ENCODE peak calls at places on chromosomes 5 and 9, in eight cellular contexts. One of them, this sample, is unnamed.

GRCh38 chr5:88388476-88389170 is 120.0 kb upstream of the TMEM161B start:
- DNase-seq in fibroblast of mammary gland: no peak
- DNase-seq in uterus: no peak
- DNase-seq in prostate gland: no peak
- DNase-seq in coronary artery: no peak
- DNase-seq in GM20000: no peak
- DNase-seq in thoracic aorta: no peak
- DNase-seq in progenitor cell of endocrine pancreas: no peak
- DNase-seq in this sample: no peak

GRCh38 chr5:44364097-44364496 is 25.1 kb downstream of the FGF10 start:
- DNase-seq in fibroblast of mammary gland: no peak
- DNase-seq in uterus: no peak
- DNase-seq in prostate gland: no peak
- DNase-seq in coronary artery: no peak
- DNase-seq in GM20000: no peak
- DNase-seq in thoracic aorta: no peak
- DNase-seq in progenitor cell of endocrine pancreas: no peak
- DNase-seq in this sample: no peak

GRCh38 chr9:35771524-35771923 is 17.4 kb upstream of the MSMP start:
- DNase-seq in fibroblast of mammary gland: no peak
- DNase-seq in uterus: no peak
- DNase-seq in prostate gland: peak
- DNase-seq in coronary artery: no peak
- DNase-seq in GM20000: no peak
- DNase-seq in thoracic aorta: no peak
- DNase-seq in progenitor cell of endocrine pancreas: no peak
- DNase-seq in this sample: no peak

GRCh38 chr5:82168294-82168693 is 109.9 kb downstream of the RPS23 start:
- DNase-seq in fibroblast of mammary gland: peak
- DNase-seq in uterus: no peak
- DNase-seq in prostate gland: no peak
- DNase-seq in coronary artery: no peak
- DNase-seq in GM20000: no peak
- DNase-seq in thoracic aorta: no peak
- DNase-seq in progenitor cell of endocrine pancreas: no peak
- DNase-seq in this sample: no peak

GRCh38 chr5:179130101-179130681 is 70.0 kb downstream of the ZNF354C start:
- DNase-seq in fibroblast of mammary gland: no peak
- DNase-seq in uterus: no peak
- DNase-seq in prostate gland: no peak
- DNase-seq in coronary artery: no peak
- DNase-seq in GM20000: no peak
- DNase-seq in thoracic aorta: no peak
- DNase-seq in progenitor cell of endocrine pancreas: no peak
- DNase-seq in this sample: no peak

GRCh38 chr9:101212661-101213060 is 172.1 kb downstream of the BAAT start:
- DNase-seq in fibroblast of mammary gland: no peak
- DNase-seq in uterus: no peak
- DNase-seq in prostate gland: no peak
- DNase-seq in coronary artery: no peak
- DNase-seq in GM20000: no peak
- DNase-seq in thoracic aorta: no peak
- DNase-seq in progenitor cell of endocrine pancreas: no peak
- DNase-seq in this sample: no peak

GRCh38 chr5:39775458-39776365 is 350.9 kb upstream of the DAB2 start:
- DNase-seq in fibroblast of mammary gland: peak
- DNase-seq in uterus: no peak
- DNase-seq in prostate gland: no peak
- DNase-seq in coronary artery: no peak
- DNase-seq in GM20000: no peak
- DNase-seq in thoracic aorta: no peak
- DNase-seq in progenitor cell of endocrine pancreas: no peak
- DNase-seq in this sample: no peak

GRCh38 chr5:66958984-66959641 is 237.5 kb downstream of the CD180 start:
- DNase-seq in fibroblast of mammary gland: peak
- DNase-seq in uterus: peak
- DNase-seq in prostate gland: no peak
- DNase-seq in coronary artery: no peak
- DNase-seq in GM20000: no peak
- DNase-seq in thoracic aorta: no peak
- DNase-seq in progenitor cell of endocrine pancreas: no peak
- DNase-seq in this sample: peak

GRCh38 chr5:169081008-169081724 is 219.8 kb downstream of the SLIT3 start:
- DNase-seq in fibroblast of mammary gland: no peak
- DNase-seq in uterus: no peak
- DNase-seq in prostate gland: no peak
- DNase-seq in coronary artery: no peak
- DNase-seq in GM20000: no peak
- DNase-seq in thoracic aorta: no peak
- DNase-seq in progenitor cell of endocrine pancreas: no peak
- DNase-seq in this sample: no peak

GRCh38 chr9:1673300-1673699 is 341.8 kb upstream of the SMARCA2 start:
- DNase-seq in fibroblast of mammary gland: no peak
- DNase-seq in uterus: no peak
- DNase-seq in prostate gland: no peak
- DNase-seq in coronary artery: no peak
- DNase-seq in GM20000: no peak
- DNase-seq in thoracic aorta: no peak
- DNase-seq in progenitor cell of endocrine pancreas: no peak
- DNase-seq in this sample: no peak

GRCh38 chr5:14685757-14686156 is 21.2 kb downstream of the OTULIN start:
- DNase-seq in fibroblast of mammary gland: peak
- DNase-seq in uterus: no peak
- DNase-seq in prostate gland: peak
- DNase-seq in coronary artery: no peak
- DNase-seq in GM20000: peak
- DNase-seq in thoracic aorta: no peak
- DNase-seq in progenitor cell of endocrine pancreas: no peak
- DNase-seq in this sample: peak

GRCh38 chr5:36624277-36624676 is 17.9 kb downstream of the SLC1A3 start:
- DNase-seq in fibroblast of mammary gland: no peak
- DNase-seq in uterus: no peak
- DNase-seq in prostate gland: no peak
- DNase-seq in coronary artery: no peak
- DNase-seq in GM20000: no peak
- DNase-seq in thoracic aorta: no peak
- DNase-seq in progenitor cell of endocrine pancreas: no peak
- DNase-seq in this sample: no peak

DNA sequence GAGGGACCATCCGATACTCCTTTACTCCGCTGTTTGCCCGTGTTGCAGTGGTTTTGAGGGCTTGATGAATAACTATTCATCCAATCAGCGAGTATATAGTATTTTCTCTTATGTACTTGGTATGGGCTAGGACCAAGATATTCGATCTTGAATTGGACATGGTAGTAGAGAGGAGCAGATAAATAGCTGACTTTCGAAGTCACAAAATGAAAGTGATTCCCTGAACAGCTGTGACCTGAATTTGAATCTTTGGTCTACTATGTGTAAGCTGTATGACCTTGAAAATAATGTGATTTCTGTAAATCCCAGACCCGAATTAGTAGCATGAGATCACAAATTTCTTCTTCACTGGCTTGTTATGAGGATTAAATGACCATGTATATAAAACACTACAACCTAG is 134.4 kb downstream of the TUSC1 start:
- DNase-seq in fibroblast of mammary gland: no peak
- DNase-seq in uterus: no peak
- DNase-seq in prostate gland: no peak
- DNase-seq in coronary artery: no peak
- DNase-seq in GM20000: no peak
- DNase-seq in thoracic aorta: no peak
- DNase-seq in progenitor cell of endocrine pancreas: no peak
- DNase-seq in this sample: no peak
- TF ChIP-seq CTCF in fibroblast of mammary gland: no peak
- TF ChIP-seq CTCF in uterus: no peak
- TF ChIP-seq CTCF in prostate gland: no peak
- TF ChIP-seq CTCF in coronary artery: no peak
- TF ChIP-seq CTCF in GM20000: no peak
- TF ChIP-seq CTCF in thoracic aorta: no peak
- TF ChIP-seq CTCF in progenitor cell of endocrine pancreas: no peak
- TF ChIP-seq CTCF in this sample: no peak

GRCh38 chr9:21551401-21551800 is 69.3 kb upstream of the IFNE start:
- DNase-seq in fibroblast of mammary gland: no peak
- DNase-seq in uterus: no peak
- DNase-seq in prostate gland: no peak
- DNase-seq in coronary artery: no peak
- DNase-seq in GM20000: no peak
- DNase-seq in thoracic aorta: no peak
- DNase-seq in progenitor cell of endocrine pancreas: no peak
- DNase-seq in this sample: no peak

GRCh38 chr9:21550392-21550791 is 68.3 kb upstream of the IFNE start:
- DNase-seq in fibroblast of mammary gland: no peak
- DNase-seq in uterus: no peak
- DNase-seq in prostate gland: no peak
- DNase-seq in coronary artery: no peak
- DNase-seq in GM20000: no peak
- DNase-seq in thoracic aorta: no peak
- DNase-seq in progenitor cell of endocrine pancreas: no peak
- DNase-seq in this sample: no peak

GRCh38 chr9:21546949-21547348 is 64.8 kb upstream of the IFNE start:
- DNase-seq in fibroblast of mammary gland: no peak
- DNase-seq in uterus: no peak
- DNase-seq in prostate gland: peak
- DNase-seq in coronary artery: no peak
- DNase-seq in GM20000: no peak
- DNase-seq in thoracic aorta: no peak
- DNase-seq in progenitor cell of endocrine pancreas: no peak
- DNase-seq in this sample: no peak

GRCh38 chr9:21549890-21550289 is 67.8 kb upstream of the IFNE start:
- DNase-seq in fibroblast of mammary gland: no peak
- DNase-seq in uterus: no peak
- DNase-seq in prostate gland: no peak
- DNase-seq in coronary artery: no peak
- DNase-seq in GM20000: no peak
- DNase-seq in thoracic aorta: no peak
- DNase-seq in progenitor cell of endocrine pancreas: no peak
- DNase-seq in this sample: no peak

DNA sequence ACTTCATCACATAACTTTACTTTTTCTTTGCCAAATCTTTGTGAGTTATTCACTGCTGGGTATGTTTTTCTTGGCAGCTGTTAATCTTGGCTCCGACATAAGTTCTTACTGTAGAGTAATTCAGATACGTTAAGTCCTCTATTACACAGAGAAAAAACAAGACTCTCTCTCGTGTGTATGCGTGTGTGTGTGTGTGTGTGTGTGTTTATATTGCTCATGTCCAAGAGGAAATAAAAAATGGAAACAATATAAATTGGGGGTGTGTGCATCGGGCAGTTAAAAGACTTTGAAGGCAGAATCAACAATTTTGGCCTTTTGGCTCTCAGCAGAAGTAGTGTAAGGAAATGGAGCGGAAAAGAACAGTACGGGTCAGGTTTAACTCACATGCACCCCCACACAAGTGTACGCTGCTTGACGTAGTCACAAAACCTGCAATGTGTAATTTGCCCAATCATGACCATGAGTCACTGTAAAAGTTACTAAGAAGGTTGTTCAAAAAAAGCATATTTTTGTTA is 67.2 kb upstream of the IFNE start:
- DNase-seq in fibroblast of mammary gland: peak
- DNase-seq in uterus: no peak
- DNase-seq in prostate gland: peak
- DNase-seq in coronary artery: no peak
- DNase-seq in GM20000: no peak
- DNase-seq in thoracic aorta: no peak
- DNase-seq in progenitor cell of endocrine pancreas: no peak
- DNase-seq in this sample: no peak
- TF ChIP-seq CTCF in fibroblast of mammary gland: no peak
- TF ChIP-seq CTCF in uterus: no peak
- TF ChIP-seq CTCF in prostate gland: no peak
- TF ChIP-seq CTCF in coronary artery: no peak
- TF ChIP-seq CTCF in GM20000: no peak
- TF ChIP-seq CTCF in thoracic aorta: no peak
- TF ChIP-seq CTCF in progenitor cell of endocrine pancreas: no peak
- TF ChIP-seq CTCF in this sample: no peak

DNA sequence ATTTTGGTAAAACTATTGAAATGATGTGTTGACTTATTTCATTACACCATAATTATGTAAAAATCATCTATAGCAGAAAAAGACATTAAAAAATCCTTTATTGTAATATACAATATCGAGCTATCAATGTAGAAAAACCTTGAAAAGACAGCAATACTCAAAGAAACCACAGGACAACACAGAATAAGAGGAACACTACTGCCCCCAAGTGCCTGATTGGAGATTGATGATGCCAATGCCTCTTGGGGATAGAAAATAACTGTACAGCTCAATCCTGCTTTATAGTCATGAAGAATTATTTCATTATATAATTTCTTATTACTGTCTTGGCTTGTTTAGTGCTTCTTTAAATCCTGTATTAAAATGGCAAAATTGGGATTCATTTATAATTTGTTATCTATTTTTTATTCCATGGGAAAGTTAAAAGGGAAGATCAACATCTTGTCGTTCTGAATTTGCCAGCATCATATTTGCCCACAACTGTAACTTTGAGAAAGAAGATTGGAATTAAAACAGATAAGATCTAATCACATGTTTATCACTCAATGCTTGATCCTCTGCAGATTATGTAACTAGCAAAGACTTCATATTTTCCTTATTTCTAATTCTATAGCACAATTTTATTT is 337.5 kb downstream of the CDH9 start:
- DNase-seq in fibroblast of mammary gland: peak
- DNase-seq in uterus: no peak
- DNase-seq in prostate gland: no peak
- DNase-seq in coronary artery: no peak
- DNase-seq in GM20000: peak
- DNase-seq in thoracic aorta: no peak
- DNase-seq in progenitor cell of endocrine pancreas: peak
- DNase-seq in this sample: peak
- TF ChIP-seq CTCF in fibroblast of mammary gland: peak
- TF ChIP-seq CTCF in uterus: no peak
- TF ChIP-seq CTCF in prostate gland: no peak
- TF ChIP-seq CTCF in coronary artery: no peak
- TF ChIP-seq CTCF in GM20000: peak
- TF ChIP-seq CTCF in thoracic aorta: no peak
- TF ChIP-seq CTCF in progenitor cell of endocrine pancreas: peak
- TF ChIP-seq CTCF in this sample: peak

GRCh38 chr9:134406366-134407122 is 80.3 kb downstream of the RXRA start:
- DNase-seq in fibroblast of mammary gland: peak
- DNase-seq in uterus: no peak
- DNase-seq in prostate gland: no peak
- DNase-seq in coronary artery: peak
- DNase-seq in GM20000: no peak
- DNase-seq in thoracic aorta: no peak
- DNase-seq in progenitor cell of endocrine pancreas: no peak
- DNase-seq in this sample: no peak

GRCh38 chr9:134408939-134409737 is 82.9 kb downstream of the RXRA start:
- DNase-seq in fibroblast of mammary gland: no peak
- DNase-seq in uterus: no peak
- DNase-seq in prostate gland: no peak
- DNase-seq in coronary artery: no peak
- DNase-seq in GM20000: no peak
- DNase-seq in thoracic aorta: no peak
- DNase-seq in progenitor cell of endocrine pancreas: no peak
- DNase-seq in this sample: no peak

GRCh38 chr9:134407123-134407779 is 81.0 kb downstream of the RXRA start:
- DNase-seq in fibroblast of mammary gland: peak
- DNase-seq in uterus: peak
- DNase-seq in prostate gland: peak
- DNase-seq in coronary artery: peak
- DNase-seq in GM20000: peak
- DNase-seq in thoracic aorta: peak
- DNase-seq in progenitor cell of endocrine pancreas: peak
- DNase-seq in this sample: peak

GRCh38 chr9:134410078-134410834 is 84.0 kb downstream of the RXRA start:
- DNase-seq in fibroblast of mammary gland: no peak
- DNase-seq in uterus: no peak
- DNase-seq in prostate gland: no peak
- DNase-seq in coronary artery: no peak
- DNase-seq in GM20000: no peak
- DNase-seq in thoracic aorta: no peak
- DNase-seq in progenitor cell of endocrine pancreas: no peak
- DNase-seq in this sample: no peak

GRCh38 chr9:134408389-134408788 is 82.1 kb downstream of the RXRA start:
- DNase-seq in fibroblast of mammary gland: no peak
- DNase-seq in uterus: no peak
- DNase-seq in prostate gland: no peak
- DNase-seq in coronary artery: no peak
- DNase-seq in GM20000: no peak
- DNase-seq in thoracic aorta: no peak
- DNase-seq in progenitor cell of endocrine pancreas: no peak
- DNase-seq in this sample: no peak
- TF ChIP-seq CTCF in fibroblast of mammary gland: no peak
- TF ChIP-seq CTCF in uterus: no peak
- TF ChIP-seq CTCF in prostate gland: no peak
- TF ChIP-seq CTCF in coronary artery: no peak
- TF ChIP-seq CTCF in GM20000: no peak
- TF ChIP-seq CTCF in thoracic aorta: no peak
- TF ChIP-seq CTCF in progenitor cell of endocrine pancreas: no peak
- TF ChIP-seq CTCF in this sample: no peak